ENCODE peak calls at places on chromosomes 3 and 15, in six cellular contexts. One of them, this sample, is unnamed.

GRCh38 chr3:81249540-81250029 is 511.9 kb downstream of the GBE1 start:
- DNase-seq in GM12865: peak; percentile 10
- DNase-seq in kidney: no peak
- DNase-seq in A549: peak; percentile 3
- DNase-seq in mucosa of descending colon: peak; percentile 10
- DNase-seq in thoracic aorta: no peak
- DNase-seq in this sample: no peak

GRCh38 chr3:171806200-171807128 is 3.8 kb downstream of the PLD1 start:
- DNase-seq in GM12865: peak; percentile 60
- DNase-seq in kidney: no peak
- DNase-seq in A549: peak; percentile 36
- DNase-seq in mucosa of descending colon: no peak
- DNase-seq in thoracic aorta: no peak
- DNase-seq in this sample: peak; percentile 15

GRCh38 chr3:154151969-154152368 is 30.8 kb downstream of the ARHGEF26 start:
- DNase-seq in GM12865: no peak
- DNase-seq in kidney: no peak
- DNase-seq in A549: no peak
- DNase-seq in mucosa of descending colon: no peak
- DNase-seq in thoracic aorta: no peak
- DNase-seq in this sample: no peak

GRCh38 chr3:177603137-177603603 is 405.9 kb upstream of the TBL1XR1 start:
- DNase-seq in GM12865: peak; percentile 49
- DNase-seq in kidney: no peak
- DNase-seq in A549: no peak
- DNase-seq in mucosa of descending colon: no peak
- DNase-seq in thoracic aorta: no peak
- DNase-seq in this sample: peak; percentile 16

GRCh38 chr3:120192579-120192978 is 92.4 kb downstream of the GPR156 start:
- DNase-seq in GM12865: no peak
- DNase-seq in kidney: no peak
- DNase-seq in A549: no peak
- DNase-seq in mucosa of descending colon: no peak
- DNase-seq in thoracic aorta: no peak
- DNase-seq in this sample: no peak

GRCh38 chr3:101629219-101629618 is 47.7 kb downstream of the ZBTB11 start:
- DNase-seq in GM12865: no peak
- DNase-seq in kidney: no peak
- DNase-seq in A549: no peak
- DNase-seq in mucosa of descending colon: no peak
- DNase-seq in thoracic aorta: no peak
- DNase-seq in this sample: no peak

GRCh38 chr3:51679777-51680176 is 8.7 kb downstream of the TEX264 start:
- DNase-seq in GM12865: no peak
- DNase-seq in kidney: no peak
- DNase-seq in A549: no peak
- DNase-seq in mucosa of descending colon: no peak
- DNase-seq in thoracic aorta: no peak
- DNase-seq in this sample: no peak

GRCh38 chr3:150739877-150740645 is 22.9 kb downstream of the SIAH2 start:
- DNase-seq in GM12865: peak; percentile 34
- DNase-seq in kidney: no peak
- DNase-seq in A549: no peak
- DNase-seq in mucosa of descending colon: no peak
- DNase-seq in thoracic aorta: no peak
- DNase-seq in this sample: no peak

GRCh38 chr3:143138948-143139347 is 19.4 kb downstream of the CHST2 start:
- DNase-seq in GM12865: no peak
- DNase-seq in kidney: no peak
- DNase-seq in A549: no peak
- DNase-seq in mucosa of descending colon: no peak
- DNase-seq in thoracic aorta: no peak
- DNase-seq in this sample: no peak

GRCh38 chr3:143137637-143138036 is 18.1 kb downstream of the CHST2 start:
- DNase-seq in GM12865: no peak
- DNase-seq in kidney: no peak
- DNase-seq in A549: no peak
- DNase-seq in mucosa of descending colon: no peak
- DNase-seq in thoracic aorta: no peak
- DNase-seq in this sample: no peak

GRCh38 chr3:143134446-143134845 is 14.9 kb downstream of the CHST2 start:
- DNase-seq in GM12865: no peak
- DNase-seq in kidney: no peak
- DNase-seq in A549: no peak
- DNase-seq in mucosa of descending colon: no peak
- DNase-seq in thoracic aorta: no peak
- DNase-seq in this sample: no peak

GRCh38 chr3:143132246-143132980 is 12.8 kb downstream of the CHST2 start:
- DNase-seq in GM12865: no peak
- DNase-seq in kidney: no peak
- DNase-seq in A549: no peak
- DNase-seq in mucosa of descending colon: no peak
- DNase-seq in thoracic aorta: no peak
- DNase-seq in this sample: peak; percentile 30

DNA sequence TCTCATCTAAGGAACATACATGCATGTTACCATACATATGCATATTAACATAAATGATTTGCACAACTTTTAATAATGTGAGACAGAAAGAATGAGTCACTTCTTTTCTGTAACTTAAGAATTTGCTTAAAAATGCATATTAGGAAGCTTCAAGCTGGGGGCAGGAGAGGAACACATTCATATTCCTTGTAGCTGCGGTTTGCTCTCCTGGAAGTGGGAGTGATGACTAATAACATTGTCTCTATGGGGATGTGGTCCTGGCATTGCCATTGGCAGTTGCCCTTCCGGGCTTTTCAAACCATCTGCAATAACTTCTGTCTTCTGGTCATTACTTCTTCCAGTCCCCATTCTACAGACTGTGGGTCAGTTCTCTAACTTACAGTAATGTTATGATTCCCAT is 15.6 kb downstream of the CHST2 start:
- DNase-seq in GM12865: peak; percentile 38
- DNase-seq in kidney: no peak
- DNase-seq in A549: peak; percentile 19
- DNase-seq in mucosa of descending colon: peak; percentile 17
- DNase-seq in thoracic aorta: no peak
- DNase-seq in this sample: no peak
- TF ChIP-seq CTCF in GM12865: no peak
- TF ChIP-seq CTCF in kidney: no peak
- TF ChIP-seq CTCF in A549: no peak
- TF ChIP-seq CTCF in mucosa of descending colon: no peak
- TF ChIP-seq CTCF in thoracic aorta: no peak
- TF ChIP-seq CTCF in this sample: no peak

GRCh38 chr3:24498796-24499195 is 4.1 kb upstream of the THRB start:
- DNase-seq in GM12865: no peak
- DNase-seq in kidney: no peak
- DNase-seq in A549: no peak
- DNase-seq in mucosa of descending colon: no peak
- DNase-seq in thoracic aorta: no peak
- DNase-seq in this sample: no peak

GRCh38 chr3:24495334-24495994 is 814 bp upstream of the THRB start:
- DNase-seq in GM12865: no peak
- DNase-seq in kidney: peak; percentile 85
- DNase-seq in A549: peak; percentile 70
- DNase-seq in mucosa of descending colon: peak; percentile 83
- DNase-seq in thoracic aorta: no peak
- DNase-seq in this sample: peak; percentile 29

GRCh38 chr3:24498391-24498790 is 3.7 kb upstream of the THRB start:
- DNase-seq in GM12865: no peak
- DNase-seq in kidney: no peak
- DNase-seq in A549: no peak
- DNase-seq in mucosa of descending colon: no peak
- DNase-seq in thoracic aorta: no peak
- DNase-seq in this sample: no peak

GRCh38 chr3:24497942-24498341 is 3.3 kb upstream of the THRB start:
- DNase-seq in GM12865: no peak
- DNase-seq in kidney: no peak
- DNase-seq in A549: no peak
- DNase-seq in mucosa of descending colon: no peak
- DNase-seq in thoracic aorta: no peak
- DNase-seq in this sample: no peak

GRCh38 chr3:24496529-24497482 is 2.2 kb upstream of the THRB start:
- DNase-seq in GM12865: peak; percentile 40
- DNase-seq in kidney: peak; percentile 90
- DNase-seq in A549: peak; percentile 81
- DNase-seq in mucosa of descending colon: peak; percentile 86
- DNase-seq in thoracic aorta: peak; percentile 72
- DNase-seq in this sample: peak; percentile 32
- TF ChIP-seq CTCF in GM12865: peak; percentile 46
- TF ChIP-seq CTCF in kidney: peak; percentile 51
- TF ChIP-seq CTCF in A549: peak; percentile 54
- TF ChIP-seq CTCF in mucosa of descending colon: peak; percentile 32
- TF ChIP-seq CTCF in thoracic aorta: peak; percentile 85
- TF ChIP-seq CTCF in this sample: peak; percentile 22

GRCh38 chr15:34620122-34620521 is 36.7 kb upstream of the GOLGA8B start:
- DNase-seq in GM12865: no peak
- DNase-seq in kidney: no peak
- DNase-seq in A549: no peak
- DNase-seq in mucosa of descending colon: no peak
- DNase-seq in thoracic aorta: no peak
- DNase-seq in this sample: no peak

GRCh38 chr15:34618073-34618472 is 34.6 kb upstream of the GOLGA8B start:
- DNase-seq in GM12865: no peak
- DNase-seq in kidney: no peak
- DNase-seq in A549: no peak
- DNase-seq in mucosa of descending colon: no peak
- DNase-seq in thoracic aorta: no peak
- DNase-seq in this sample: no peak

GRCh38 chr15:34620814-34621213 is 37.4 kb upstream of the GOLGA8B start:
- DNase-seq in GM12865: no peak
- DNase-seq in kidney: no peak
- DNase-seq in A549: no peak
- DNase-seq in mucosa of descending colon: no peak
- DNase-seq in thoracic aorta: no peak
- DNase-seq in this sample: no peak

GRCh38 chr15:34619151-34619550 is 35.7 kb upstream of the GOLGA8B start:
- DNase-seq in GM12865: no peak
- DNase-seq in kidney: no peak
- DNase-seq in A549: no peak
- DNase-seq in mucosa of descending colon: no peak
- DNase-seq in thoracic aorta: no peak
- DNase-seq in this sample: no peak

GRCh38 chr15:34621675-34622074 is 38.2 kb upstream of the GOLGA8B start:
- DNase-seq in GM12865: no peak
- DNase-seq in kidney: no peak
- DNase-seq in A549: peak; percentile 7
- DNase-seq in mucosa of descending colon: no peak
- DNase-seq in thoracic aorta: no peak
- DNase-seq in this sample: no peak
- TF ChIP-seq CTCF in GM12865: peak; percentile 4
- TF ChIP-seq CTCF in kidney: peak; percentile 38
- TF ChIP-seq CTCF in A549: peak; percentile 68
- TF ChIP-seq CTCF in mucosa of descending colon: no peak
- TF ChIP-seq CTCF in thoracic aorta: no peak
- TF ChIP-seq CTCF in this sample: peak; percentile 40

GRCh38 chr3:189053327-189053726 is 118.4 kb upstream of the TPRG1 start:
- DNase-seq in GM12865: no peak
- DNase-seq in kidney: no peak
- DNase-seq in A549: no peak
- DNase-seq in mucosa of descending colon: no peak
- DNase-seq in thoracic aorta: no peak
- DNase-seq in this sample: no peak

GRCh38 chr3:189049458-189050231 is 122.1 kb upstream of the TPRG1 start:
- DNase-seq in GM12865: peak; percentile 12
- DNase-seq in kidney: no peak
- DNase-seq in A549: no peak
- DNase-seq in mucosa of descending colon: no peak
- DNase-seq in thoracic aorta: no peak
- DNase-seq in this sample: no peak
- TF ChIP-seq CTCF in GM12865: peak; percentile 21
- TF ChIP-seq CTCF in kidney: no peak
- TF ChIP-seq CTCF in A549: no peak
- TF ChIP-seq CTCF in mucosa of descending colon: no peak
- TF ChIP-seq CTCF in thoracic aorta: no peak
- TF ChIP-seq CTCF in this sample: peak; percentile 27

DNA sequence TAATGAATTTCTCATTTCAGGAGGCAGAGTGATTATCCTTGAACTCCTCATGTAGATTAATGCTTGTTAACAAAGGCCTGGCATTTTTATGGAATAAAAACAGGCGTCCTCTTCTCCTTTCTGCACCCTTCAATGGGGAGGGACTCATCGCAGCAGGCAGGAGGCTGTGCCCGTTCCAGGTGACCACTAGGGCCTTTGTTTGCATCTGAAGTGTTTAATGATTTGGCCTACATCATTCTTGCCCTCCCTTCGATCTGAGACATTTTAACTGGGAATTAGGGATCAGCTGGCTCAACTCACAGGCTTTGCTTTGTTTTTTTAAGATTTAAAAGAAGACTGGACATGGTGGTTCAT is 177.9 kb downstream of the ATP10A start:
- DNase-seq in GM12865: no peak
- DNase-seq in kidney: no peak
- DNase-seq in A549: no peak
- DNase-seq in mucosa of descending colon: no peak
- DNase-seq in thoracic aorta: no peak
- DNase-seq in this sample: no peak
- TF ChIP-seq CTCF in GM12865: no peak
- TF ChIP-seq CTCF in kidney: no peak
- TF ChIP-seq CTCF in A549: no peak
- TF ChIP-seq CTCF in mucosa of descending colon: no peak
- TF ChIP-seq CTCF in thoracic aorta: no peak
- TF ChIP-seq CTCF in this sample: no peak

GRCh38 chr15:60212536-60212935 is 185.2 kb downstream of the ANXA2 start:
- DNase-seq in GM12865: no peak
- DNase-seq in kidney: no peak
- DNase-seq in A549: no peak
- DNase-seq in mucosa of descending colon: no peak
- DNase-seq in thoracic aorta: no peak
- DNase-seq in this sample: no peak
- TF ChIP-seq CTCF in GM12865: no peak
- TF ChIP-seq CTCF in kidney: no peak
- TF ChIP-seq CTCF in A549: no peak
- TF ChIP-seq CTCF in mucosa of descending colon: no peak
- TF ChIP-seq CTCF in thoracic aorta: no peak
- TF ChIP-seq CTCF in this sample: no peak

This sample was measured in GM13977.